ENCODE peak calls at places on chromosomes 13 and 19, in nine cellular contexts. G, F, O, E, S, J, P, D and T are unnamed samples.
A peak's percentile ranks its signal among the peaks of the same experiment; 100 is the strongest.

GRCh38 chr19:8460516-8461298 is 15.9 kb downstream of the HNRNPM start:
- DNase-seq in G (no peak), J (no peak), P (no peak), F (no peak), O (no peak), E (no peak), D (no peak), S (no peak), T (no peak)

GRCh38 chr19:10602330-10603083 is 15.4 kb upstream of the AP1M2 start:
- DNase-seq in J (peak; percentile 90), F (peak; percentile 93), G (peak; percentile 96), O (no peak), P (peak; percentile 93), E (peak; percentile 81), S (peak; percentile 69), D (peak; percentile 88), T (peak; percentile 46)

GRCh38 chr13:97307882-97308624 is 85.9 kb downstream of the MBNL2 start:
- DNase-seq in E (peak; percentile 85), P (no peak), G (no peak), O (peak; percentile 46), J (no peak), F (peak; percentile 67), D (no peak), S (peak; percentile 17), T (no peak)

GRCh38 chr13:45179428-45179827 is 21.4 kb downstream of the KCTD4 start:
- DNase-seq in E (no peak), D (no peak), J (no peak), S (no peak), F (no peak), G (no peak), O (no peak), P (no peak), T (peak; percentile 32)

GRCh38 chr13:72651196-72651595 is 76.2 kb downstream of the MZT1 start:
- DNase-seq in P (no peak), F (no peak), D (no peak), O (no peak), J (no peak), S (peak; percentile 2), G (no peak), E (peak; percentile 15), T (peak; percentile 46)

GRCh38 chr13:109858319-109858718 is 71.9 kb upstream of the IRS2 start:
- DNase-seq in D (no peak), E (peak; percentile 26), G (no peak), J (no peak), S (no peak), O (no peak), P (no peak), F (no peak), T (no peak)

GRCh38 chr19:2923510-2923909 is 21.3 kb downstream of the ZNF77 start:
- DNase-seq in J (no peak), S (no peak), D (no peak), P (no peak), E (peak; percentile 21), F (no peak), G (no peak), O (peak; percentile 92), T (no peak)

GRCh38 chr13:35700661-35701060 is 224.2 kb upstream of the MAB21L1 start:
- DNase-seq in P (no peak), G (no peak), J (no peak), D (no peak), E (peak; percentile 77), F (no peak), O (no peak), S (no peak), T (no peak)